ENCODE peak calls at places on chromosomes 1 and 21, in ten cellular contexts. One of them, this sample, is unnamed.

GRCh38 chr1:245797592-245798366 is 643.0 kb downstream of the KIF26B start:
- DNase-seq in fibroblast of pulmonary artery: peak
- DNase-seq in CD8-positive, alpha-beta T cell: no peak
- DNase-seq in NCI-H1417: no peak
- DNase-seq in COR-L47: no peak
- DNase-seq in heart right ventricle: no peak
- DNase-seq in stimulated activated naive B cell treated with anti-CD40 and anti-IgM and Interleukin-4, amounts not matched to agents 10 μg/mL and 1 μg/mL and 100 μg/mL, for 72 hours: no peak
- DNase-seq in NCI-H748 treated with DMSO at 0.1 percent for 48 hours: no peak
- DNase-seq in Calu3: peak
- DNase-seq in germinal center: peak
- DNase-seq in this sample: no peak

GRCh38 chr1:87765686-87766085 is 437.0 kb downstream of the LMO4 start:
- DNase-seq in germinal center: no peak
- DNase-seq in stimulated activated naive B cell treated with anti-CD40 and anti-IgM and Interleukin-4, amounts not matched to agents 10 μg/mL and 1 μg/mL and 100 μg/mL, for 72 hours: no peak
- DNase-seq in heart right ventricle: no peak
- DNase-seq in Calu3: no peak
- DNase-seq in CD8-positive, alpha-beta T cell: no peak
- DNase-seq in NCI-H1417: no peak
- DNase-seq in COR-L47: no peak
- DNase-seq in fibroblast of pulmonary artery: peak
- DNase-seq in NCI-H748 treated with DMSO at 0.1 percent for 48 hours: no peak
- DNase-seq in this sample: no peak

GRCh38 chr1:150089846-150090520 is 22.4 kb downstream of the VPS45 start:
- DNase-seq in Calu3: no peak
- DNase-seq in CD8-positive, alpha-beta T cell: no peak
- DNase-seq in heart right ventricle: no peak
- DNase-seq in germinal center: peak
- DNase-seq in fibroblast of pulmonary artery: no peak
- DNase-seq in stimulated activated naive B cell treated with anti-CD40 and anti-IgM and Interleukin-4, amounts not matched to agents 10 μg/mL and 1 μg/mL and 100 μg/mL, for 72 hours: no peak
- DNase-seq in NCI-H748 treated with DMSO at 0.1 percent for 48 hours: no peak
- DNase-seq in NCI-H1417: no peak
- DNase-seq in COR-L47: no peak
- DNase-seq in this sample: no peak

GRCh38 chr21:45109831-45110492 is 35.6 kb downstream of the ADARB1 start:
- DNase-seq in NCI-H748 treated with DMSO at 0.1 percent for 48 hours: no peak
- DNase-seq in heart right ventricle: no peak
- DNase-seq in COR-L47: no peak
- DNase-seq in stimulated activated naive B cell treated with anti-CD40 and anti-IgM and Interleukin-4, amounts not matched to agents 10 μg/mL and 1 μg/mL and 100 μg/mL, for 72 hours: peak
- DNase-seq in fibroblast of pulmonary artery: no peak
- DNase-seq in Calu3: no peak
- DNase-seq in CD8-positive, alpha-beta T cell: peak
- DNase-seq in NCI-H1417: no peak
- DNase-seq in germinal center: peak
- DNase-seq in this sample: no peak

GRCh38 chr1:232393834-232394146 is 236.1 kb downstream of the SIPA1L2 start:
- DNase-seq in NCI-H748 treated with DMSO at 0.1 percent for 48 hours: no peak
- DNase-seq in Calu3: no peak
- DNase-seq in stimulated activated naive B cell treated with anti-CD40 and anti-IgM and Interleukin-4, amounts not matched to agents 10 μg/mL and 1 μg/mL and 100 μg/mL, for 72 hours: no peak
- DNase-seq in germinal center: no peak
- DNase-seq in NCI-H1417: no peak
- DNase-seq in CD8-positive, alpha-beta T cell: no peak
- DNase-seq in fibroblast of pulmonary artery: no peak
- DNase-seq in COR-L47: no peak
- DNase-seq in heart right ventricle: no peak
- DNase-seq in this sample: no peak

GRCh38 chr1:109782514-109782913 is 18.8 kb upstream of the EPS8L3 start:
- DNase-seq in germinal center: no peak
- DNase-seq in heart right ventricle: peak
- DNase-seq in CD8-positive, alpha-beta T cell: no peak
- DNase-seq in Calu3: no peak
- DNase-seq in stimulated activated naive B cell treated with anti-CD40 and anti-IgM and Interleukin-4, amounts not matched to agents 10 μg/mL and 1 μg/mL and 100 μg/mL, for 72 hours: no peak
- DNase-seq in NCI-H748 treated with DMSO at 0.1 percent for 48 hours: no peak
- DNase-seq in NCI-H1417: peak
- DNase-seq in fibroblast of pulmonary artery: no peak
- DNase-seq in COR-L47: no peak
- DNase-seq in this sample: peak

GRCh38 chr21:35265170-35265877 is 216.2 kb upstream of the RUNX1 start:
- DNase-seq in germinal center: no peak
- DNase-seq in NCI-H748 treated with DMSO at 0.1 percent for 48 hours: no peak
- DNase-seq in CD8-positive, alpha-beta T cell: no peak
- DNase-seq in fibroblast of pulmonary artery: peak
- DNase-seq in COR-L47: no peak
- DNase-seq in heart right ventricle: no peak
- DNase-seq in Calu3: peak
- DNase-seq in NCI-H1417: no peak
- DNase-seq in stimulated activated naive B cell treated with anti-CD40 and anti-IgM and Interleukin-4, amounts not matched to agents 10 μg/mL and 1 μg/mL and 100 μg/mL, for 72 hours: no peak
- DNase-seq in this sample: peak

GRCh38 chr1:62420214-62420613 is 16.6 kb upstream of the USP1 start:
- DNase-seq in CD8-positive, alpha-beta T cell: no peak
- DNase-seq in heart right ventricle: no peak
- DNase-seq in COR-L47: no peak
- DNase-seq in fibroblast of pulmonary artery: no peak
- DNase-seq in NCI-H748 treated with DMSO at 0.1 percent for 48 hours: no peak
- DNase-seq in NCI-H1417: no peak
- DNase-seq in Calu3: no peak
- DNase-seq in stimulated activated naive B cell treated with anti-CD40 and anti-IgM and Interleukin-4, amounts not matched to agents 10 μg/mL and 1 μg/mL and 100 μg/mL, for 72 hours: no peak
- DNase-seq in germinal center: no peak
- DNase-seq in this sample: no peak

GRCh38 chr1:200526709-200527612 is 93.6 kb downstream of the KIF14 start:
- DNase-seq in heart right ventricle: no peak
- DNase-seq in germinal center: peak
- DNase-seq in NCI-H748 treated with DMSO at 0.1 percent for 48 hours: no peak
- DNase-seq in COR-L47: peak
- DNase-seq in stimulated activated naive B cell treated with anti-CD40 and anti-IgM and Interleukin-4, amounts not matched to agents 10 μg/mL and 1 μg/mL and 100 μg/mL, for 72 hours: no peak
- DNase-seq in NCI-H1417: peak
- DNase-seq in CD8-positive, alpha-beta T cell: no peak
- DNase-seq in fibroblast of pulmonary artery: no peak
- DNase-seq in Calu3: no peak
- DNase-seq in this sample: no peak

GRCh38 chr1:109892476-109893368 is 17.9 kb upstream of the CSF1 start:
- DNase-seq in NCI-H748 treated with DMSO at 0.1 percent for 48 hours: no peak
- DNase-seq in fibroblast of pulmonary artery: peak
- DNase-seq in NCI-H1417: no peak
- DNase-seq in CD8-positive, alpha-beta T cell: no peak
- DNase-seq in Calu3: peak
- DNase-seq in germinal center: no peak
- DNase-seq in heart right ventricle: peak
- DNase-seq in stimulated activated naive B cell treated with anti-CD40 and anti-IgM and Interleukin-4, amounts not matched to agents 10 μg/mL and 1 μg/mL and 100 μg/mL, for 72 hours: no peak
- DNase-seq in COR-L47: no peak
- DNase-seq in this sample: no peak

GRCh38 chr1:38129971-38130370 is 83.4 kb upstream of the POU3F1 start:
- DNase-seq in fibroblast of pulmonary artery: no peak
- DNase-seq in NCI-H1417: no peak
- DNase-seq in CD8-positive, alpha-beta T cell: no peak
- DNase-seq in stimulated activated naive B cell treated with anti-CD40 and anti-IgM and Interleukin-4, amounts not matched to agents 10 μg/mL and 1 μg/mL and 100 μg/mL, for 72 hours: no peak
- DNase-seq in germinal center: no peak
- DNase-seq in NCI-H748 treated with DMSO at 0.1 percent for 48 hours: no peak
- DNase-seq in heart right ventricle: no peak
- DNase-seq in Calu3: no peak
- DNase-seq in COR-L47: no peak
- DNase-seq in this sample: no peak

GRCh38 chr1:236035681-236036101 is 29.2 kb downstream of the NID1 start:
- DNase-seq in Calu3: no peak
- DNase-seq in CD8-positive, alpha-beta T cell: no peak
- DNase-seq in heart right ventricle: no peak
- DNase-seq in stimulated activated naive B cell treated with anti-CD40 and anti-IgM and Interleukin-4, amounts not matched to agents 10 μg/mL and 1 μg/mL and 100 μg/mL, for 72 hours: no peak
- DNase-seq in NCI-H1417: no peak
- DNase-seq in germinal center: no peak
- DNase-seq in COR-L47: no peak
- DNase-seq in NCI-H748 treated with DMSO at 0.1 percent for 48 hours: no peak
- DNase-seq in fibroblast of pulmonary artery: no peak
- DNase-seq in this sample: no peak

GRCh38 chr1:235923466-235924008 is 56.8 kb upstream of the LYST start:
- DNase-seq in CD8-positive, alpha-beta T cell: peak
- DNase-seq in NCI-H1417: peak
- DNase-seq in heart right ventricle: no peak
- DNase-seq in fibroblast of pulmonary artery: peak
- DNase-seq in NCI-H748 treated with DMSO at 0.1 percent for 48 hours: peak
- DNase-seq in Calu3: peak
- DNase-seq in germinal center: no peak
- DNase-seq in stimulated activated naive B cell treated with anti-CD40 and anti-IgM and Interleukin-4, amounts not matched to agents 10 μg/mL and 1 μg/mL and 100 μg/mL, for 72 hours: no peak
- DNase-seq in COR-L47: peak
- DNase-seq in this sample: no peak